ENCODE peak calls at places on chromosomes 5 and 9, in seven cellular contexts. A, K, S, O, G, L and C are unnamed samples.
A peak's percentile ranks its signal among the peaks of the same experiment; 100 is the strongest.

GRCh38 chr9:116391306-116391900 is 237.8 kb downstream of the PAPPA start:
- DNase-seq in K (peak; percentile 89), L (no peak), O (no peak), G (no peak), A (no peak), S (no peak), C (no peak)

GRCh38 chr5:54259090-54259489 is 51.3 kb downstream of the ARL15 start:
- DNase-seq in A (no peak), L (no peak), G (no peak), S (no peak), K (peak; percentile 23), O (no peak), C (no peak)

GRCh38 chr5:72938206-72938605 is 17.6 kb upstream of the FCHO2 start:
- DNase-seq in K (no peak), O (no peak), A (no peak), L (no peak), S (no peak), G (no peak), C (no peak)

GRCh38 chr5:35096209-35096608 is 48.5 kb upstream of the AGXT2 start:
- DNase-seq in L (no peak), G (no peak), K (no peak), A (no peak), O (no peak), S (no peak), C (peak; percentile 33)

GRCh38 chr5:168047669-168048111 is 243.8 kb upstream of the WWC1 start:
- DNase-seq in K (peak; percentile 17), G (peak; percentile 24), S (no peak), A (no peak), L (peak; percentile 79), O (no peak), C (no peak)

GRCh38 chr9:83583151-83584014 is 39.6 kb upstream of the IDNK start:
- DNase-seq in A (peak; percentile 60), O (no peak), L (peak; percentile 76), K (peak; percentile 65), G (peak; percentile 91), S (peak; percentile 77), C (peak; percentile 64)

GRCh38 chr9:133784731-133785561 is 46.8 kb upstream of the SARDH start:
- DNase-seq in K (no peak), L (no peak), S (no peak), G (no peak), A (no peak), O (no peak), C (no peak)

GRCh38 chr9:94788706-94789105 is 62.2 kb downstream of the AOPEP start:
- DNase-seq in K (no peak), L (no peak), S (no peak), O (no peak), A (no peak), G (no peak), C (no peak)

GRCh38 chr9:36825179-36825578 is 208.9 kb downstream of the PAX5 start:
- DNase-seq in G (no peak), K (no peak), A (no peak), L (no peak), S (peak; percentile 25), O (no peak), C (no peak)

GRCh38 chr5:62289813-62290212 is 16.2 kb upstream of the KIF2A start:
- DNase-seq in O (no peak), S (no peak), L (no peak), A (no peak), G (no peak), K (no peak), C (no peak)

GRCh38 chr9:93650448-93650847 is 74.1 kb downstream of the PHF2 start:
- DNase-seq in O (peak; percentile 74), K (no peak), L (no peak), G (no peak), S (peak; percentile 41), A (peak; percentile 17), C (no peak)

GRCh38 chr5:27217977-27218376 is 179.6 kb upstream of the CDH9 start:
- DNase-seq in L (no peak), O (no peak), S (no peak), K (no peak), G (no peak), A (no peak), C (no peak)

GRCh38 chr9:34627716-34628655 is 880 bp downstream of the ARID3C start:
- DNase-seq in A (no peak), K (no peak), G (no peak), L (no peak), S (no peak), O (no peak), C (no peak)

GRCh38 chr9:135141183-135141774 is 53.8 kb downstream of the OLFM1 start:
- DNase-seq in K (no peak), O (no peak), S (no peak), A (no peak), G (no peak), L (no peak), C (no peak)

GRCh38 chr5:132019857-132020555 is 8.5 kb upstream of the ACSL6 start:
- DNase-seq in K (no peak), O (peak; percentile 74), G (no peak), S (peak; percentile 70), A (no peak), L (no peak), C (no peak)

GRCh38 chr9:114117996-114118830 is 19.1 kb upstream of the KIF12 start:
- DNase-seq in A (no peak), L (no peak), O (peak; percentile 59), G (no peak), K (no peak), S (no peak), C (peak; percentile 56)

GRCh38 chr9:16773116-16773515 is 97.4 kb downstream of the BNC2 start:
- DNase-seq in S (no peak), O (no peak), A (no peak), G (no peak), L (no peak), K (no peak), C (no peak)

GRCh38 chr5:170312666-170313065 is 15.1 kb upstream of the LCP2 start:
- DNase-seq in O (no peak), G (no peak), S (no peak), L (no peak), A (no peak), K (peak; percentile 53), C (no peak)

GRCh38 chr5:11383506-11384095 is 520.6 kb downstream of the CTNND2 start:
- DNase-seq in A (no peak), G (no peak), O (no peak), L (no peak), K (no peak), S (no peak), C (no peak)

GRCh38 chr5:44619875-44620610 is 188.7 kb upstream of the MRPS30 start:
- DNase-seq in A (no peak), L (no peak), K (peak; percentile 4), G (no peak), O (no peak), S (no peak), C (no peak)

GRCh38 chr5:164012376-164012775 is 507.0 kb downstream of the MAT2B start:
- DNase-seq in L (no peak), A (no peak), O (no peak), S (no peak), K (no peak), G (no peak), C (no peak)

GRCh38 chr5:108560581-108560980 is 178.7 kb upstream of the FBXL17 start:
- DNase-seq in O (no peak), A (no peak), G (no peak), K (peak; percentile 93), S (no peak), L (peak; percentile 7), C (peak; percentile 8)

GRCh38 chr9:98369896-98370295 is 114.4 kb upstream of the TBC1D2 start:
- DNase-seq in K (no peak), L (no peak), S (no peak), G (no peak), A (no peak), O (no peak), C (no peak)

GRCh38 chr9:13478637-13479036 is 199.1 kb upstream of the MPDZ start:
- DNase-seq in G (no peak), L (no peak), A (no peak), O (no peak), S (no peak), K (no peak), C (no peak)

DNA sequence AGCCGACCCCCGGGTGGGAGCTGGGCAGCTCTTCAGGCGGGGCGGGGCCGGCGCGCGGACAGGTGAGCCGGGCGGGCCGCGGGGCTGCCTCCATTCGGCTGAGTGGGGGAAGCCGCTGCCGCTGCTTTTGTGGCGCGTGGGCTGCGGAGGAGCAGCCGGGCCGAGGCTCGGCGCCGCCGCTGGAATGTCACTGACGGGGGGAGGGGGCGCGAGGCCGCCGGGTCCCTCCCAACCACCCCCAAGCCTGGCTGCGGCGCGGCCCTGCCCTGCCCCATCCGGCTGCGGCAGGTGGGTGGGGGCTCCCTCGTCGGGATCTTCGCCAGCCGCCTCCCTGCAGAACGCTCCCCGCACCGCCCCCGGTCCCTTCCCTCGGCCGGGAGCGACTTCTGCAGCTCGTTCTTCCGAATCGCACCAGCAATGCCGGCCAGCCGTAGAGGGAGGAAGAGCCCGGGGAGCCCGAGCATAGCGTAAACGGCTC is 396 bp downstream of the SPTAN1 start:
- DNase-seq in L (peak; percentile 59), S (peak; percentile 71), G (peak; percentile 61), O (peak; percentile 92), K (peak; percentile 72), A (peak; percentile 61), C (peak; percentile 65)
- H3K4me1 ChIP-seq in L (peaks cover 57% of the 10 kb centered on the region), S (no peaks in the 10 kb centered on the region), G (peaks cover 48% of the 10 kb centered on the region), O (peaks cover 71% of the 10 kb centered on the region), K (peaks cover 63% of the 10 kb centered on the region), A (peaks cover 52% of the 10 kb centered on the region), C (peaks cover 41% of the 10 kb centered on the region)

GRCh38 chr9:131676431-131676972 is 63.4 kb downstream of the RAPGEF1 start:
- DNase-seq in A (no peak), O (no peak), L (no peak), G (no peak), K (peak; percentile 28), S (peak; percentile 72), C (no peak)
- H3K4me1 ChIP-seq in A (peaks cover 62% of the 10 kb centered on the region), O (peaks cover 96% of the 10 kb centered on the region), L (peaks cover 65% of the 10 kb centered on the region), G (peaks cover 70% of the 10 kb centered on the region), K (peaks cover 46% of the 10 kb centered on the region), S (peaks cover 5% of the 10 kb centered on the region), C (peaks cover 39% of the 10 kb centered on the region)

DNA sequence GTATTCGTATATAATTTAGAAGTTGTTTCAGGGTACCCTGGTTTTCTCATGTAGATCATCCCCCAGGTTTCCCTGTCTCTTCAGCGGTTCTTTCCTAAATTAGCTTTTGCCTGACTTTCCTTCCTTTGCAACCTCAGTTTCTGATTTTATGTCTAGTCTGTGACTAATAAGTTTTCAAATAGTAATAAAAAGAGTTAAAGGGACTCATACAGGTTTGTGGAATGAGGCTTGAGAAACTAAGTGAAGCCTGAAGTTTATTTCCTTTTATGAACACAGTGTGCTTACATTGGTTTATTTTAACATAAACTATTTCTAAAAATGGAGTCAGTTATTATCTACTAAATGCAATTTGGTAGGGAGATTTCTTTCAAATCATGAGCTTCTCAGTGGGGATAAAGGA is 96.8 kb downstream of the TRIO start:
- DNase-seq in S (no peak), G (no peak), O (no peak), L (no peak), A (no peak), K (no peak), C (no peak)
- H3K4me1 ChIP-seq in S (no peaks in the 10 kb centered on the region), G (peaks cover 60% of the 10 kb centered on the region), O (peaks cover 22% of the 10 kb centered on the region), L (peaks cover 57% of the 10 kb centered on the region), A (peaks cover 16% of the 10 kb centered on the region), K (peaks cover 83% of the 10 kb centered on the region), C (no peaks in the 10 kb centered on the region)

DNA sequence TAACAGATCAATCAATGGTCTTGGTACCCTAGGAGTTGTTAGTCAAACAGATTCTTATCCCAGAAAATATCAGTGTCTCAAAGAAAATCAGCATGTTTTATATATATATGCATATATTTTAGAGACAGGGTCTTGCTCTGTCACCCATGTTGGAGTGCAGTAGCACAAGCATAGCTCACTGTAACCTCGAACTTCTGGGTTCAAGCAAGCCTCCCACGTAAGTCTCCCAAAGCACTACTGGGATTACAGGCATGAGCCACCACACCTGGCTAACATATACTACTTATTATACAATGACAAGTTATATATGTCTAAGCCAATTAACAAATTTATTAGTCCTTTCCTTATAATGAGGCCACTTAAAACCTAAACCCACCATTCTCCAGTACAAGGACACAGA is 10.4 kb downstream of the RAB14 start:
- DNase-seq in A (no peak), G (no peak), K (no peak), O (no peak), S (no peak), L (no peak), C (no peak)
- H3K4me1 ChIP-seq in A (peaks cover 92% of the 10 kb centered on the region), G (no peaks in the 10 kb centered on the region), K (peaks cover 56% of the 10 kb centered on the region), O (peaks cover 91% of the 10 kb centered on the region), S (no peaks in the 10 kb centered on the region), L (peaks cover 85% of the 10 kb centered on the region), C (peaks cover 48% of the 10 kb centered on the region)